ENCODE peak calls at places on chromosomes 7 and 10, in eight cellular contexts. J is transverse colon, P is H1, T is prostate gland, X is endothelial cell of umbilical vein, D is upper lobe of left lung, W is stomach, V is HCT116. S is an unnamed sample.
A peak's percentile ranks its signal among the peaks of the same experiment; 100 is the strongest.

GRCh38 chr7:137025469-137026175 is 157.2 kb downstream of the CHRM2 start:
- DNase-seq in P (no peak), D (no peak), T (no peak), W (no peak), J (no peak), X (no peak), V (no peak), S (no peak)

GRCh38 chr10:73875139-73875475 is 752 bp upstream of the CAMK2G start:
- DNase-seq in V (no peak), D (no peak), W (no peak), X (no peak), J (no peak), T (no peak), P (no peak), S (no peak)

GRCh38 chr7:92025260-92025659 is 84.6 kb downstream of the AKAP9 start:
- DNase-seq in T (no peak), V (no peak), D (no peak), J (no peak), X (peak; percentile 8), W (no peak), P (no peak), S (no peak)

GRCh38 chr10:6957851-6958250 is 377.8 kb upstream of the PRKCQ start:
- DNase-seq in D (no peak), T (no peak), V (no peak), J (no peak), W (no peak), P (no peak), X (no peak), S (no peak)

GRCh38 chr10:75987610-75988009 is 556.2 kb downstream of the LRMDA start:
- DNase-seq in D (no peak), W (no peak), X (no peak), P (no peak), T (no peak), V (no peak), J (no peak), S (no peak)

GRCh38 chr7:32785365-32785764 is 106.2 kb downstream of the KBTBD2 start:
- DNase-seq in X (peak; percentile 11), D (no peak), T (no peak), W (no peak), V (no peak), J (no peak), P (peak; percentile 45), S (peak; percentile 68)

GRCh38 chr10:86347856-86348255 is 18.7 kb downstream of the GRID1 start:
- DNase-seq in V (no peak), J (no peak), T (no peak), D (no peak), X (no peak), W (no peak), P (no peak), S (no peak)

GRCh38 chr7:131012477-131013031 is 278.5 kb upstream of the KLF14 start:
- DNase-seq in P (no peak), J (no peak), T (no peak), D (no peak), V (no peak), W (no peak), X (no peak), S (no peak)

GRCh38 chr7:139523199-139523941 is at the start of gene CLEC2L:
- DNase-seq in X (no peak), T (no peak), D (peak; percentile 84), J (no peak), P (peak; percentile 61), W (no peak), V (no peak), S (no peak)

GRCh38 chr10:100245484-100246220 is 16.3 kb upstream of the CHUK start:
- DNase-seq in W (no peak), P (no peak), V (no peak), T (no peak), J (no peak), X (no peak), D (no peak), S (no peak)

GRCh38 chr7:73865738-73866445 is 4.9 kb downstream of the TMEM270 start:
- DNase-seq in V (no peak), J (peak; percentile 37), X (peak; percentile 62), W (peak; percentile 41), T (peak; percentile 24), D (no peak), P (peak; percentile 58), S (no peak)

GRCh38 chr7:120836556-120837125 is 21.3 kb downstream of the TSPAN12 start:
- DNase-seq in W (no peak), J (no peak), P (no peak), X (no peak), T (no peak), V (no peak), D (no peak), S (no peak)

GRCh38 chr7:120834726-120835125 is 23.2 kb downstream of the TSPAN12 start:
- DNase-seq in W (no peak), X (no peak), J (no peak), V (no peak), T (no peak), P (no peak), D (no peak), S (no peak)

GRCh38 chr7:120837599-120837998 is 20.3 kb downstream of the TSPAN12 start:
- DNase-seq in D (no peak), T (no peak), P (no peak), J (no peak), V (no peak), W (no peak), X (no peak), S (no peak)

GRCh38 chr7:120841608-120842007 is 16.3 kb downstream of the TSPAN12 start:
- DNase-seq in J (no peak), V (no peak), X (no peak), T (no peak), D (no peak), W (no peak), P (no peak), S (no peak)

DNA sequence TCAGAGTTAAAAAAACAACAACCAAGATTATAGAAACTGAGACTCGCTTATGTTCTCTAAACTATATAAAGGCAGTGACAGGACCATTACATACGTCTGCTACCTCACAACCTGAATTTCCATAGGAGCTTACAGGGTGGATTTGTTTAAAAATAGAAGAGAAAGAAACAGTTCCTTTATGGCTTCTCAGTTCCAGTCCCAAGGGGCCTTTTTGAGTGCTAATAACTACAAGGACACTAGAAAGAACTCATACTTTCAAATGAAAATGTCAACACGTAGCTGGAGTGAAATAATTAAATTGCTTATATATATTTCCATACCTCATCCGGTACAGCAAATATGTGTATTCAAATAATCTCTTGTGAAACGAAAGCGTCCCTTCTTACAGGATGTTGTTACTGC is 19.7 kb downstream of the TSPAN12 start:
- DNase-seq in W (no peak), J (no peak), P (no peak), V (no peak), D (no peak), X (peak; percentile 51), T (no peak), S (no peak)
- H3K27ac ChIP-seq in W (no peak overlapping the region), J (no peak overlapping the region), P (no peak overlapping the region), V (no peak overlapping the region), D (peak overlapping the region; percentile 28), X (peak overlapping the region; percentile 46), T (no peak overlapping the region), S (no peak overlapping the region)

GRCh38 chr7:129827467-129827990 is 125.2 kb downstream of the UBE2H start:
- DNase-seq in W (no peak), J (no peak), T (no peak), P (no peak), X (no peak), D (no peak), V (no peak), S (no peak)

GRCh38 chr7:129825005-129825553 is 127.7 kb downstream of the UBE2H start:
- DNase-seq in X (no peak), P (peak; percentile 91), T (peak; percentile 60), V (peak; percentile 91), J (peak; percentile 57), W (no peak), D (peak; percentile 90), S (no peak)

GRCh38 chr7:129824291-129825004 is 128.3 kb downstream of the UBE2H start:
- DNase-seq in W (no peak), X (no peak), J (no peak), T (no peak), P (no peak), D (peak; percentile 75), V (no peak), S (no peak)

GRCh38 chr7:129828078-129828762 is 124.5 kb downstream of the UBE2H start:
- DNase-seq in V (no peak), D (no peak), P (no peak), X (no peak), J (no peak), W (no peak), T (no peak), S (no peak)

GRCh38 chr7:129825554-129826267 is 127.0 kb downstream of the UBE2H start:
- DNase-seq in V (peak; percentile 62), P (peak; percentile 99), W (peak; percentile 91), D (peak; percentile 99), X (peak; percentile 73), T (peak; percentile 85), J (peak; percentile 92), S (peak; percentile 95)
- TF ChIP-seq POLR2AphosphoS5 in V (peak; percentile 53), P (peak; percentile 16), W (no peak), D (no peak), X (no peak), T (no peak), J (no peak), S (peak; percentile 63)

GRCh38 chr7:99616359-99617186 is at the start of gene ZSCAN25:
- DNase-seq in T (peak; percentile 76), V (peak; percentile 91), D (peak; percentile 91), X (peak; percentile 94), P (peak; percentile 94), J (peak; percentile 93), W (peak; percentile 87), S (peak; percentile 97)
- TF ChIP-seq POLR2A in T (no peak), V (peak; percentile 77), D (no peak), X (peak; percentile 86), P (peak; percentile 75), J (peak; percentile 79), W (no peak), S (no peak)

GRCh38 chr10:109895095-109895818 is 28.1 kb downstream of the XPNPEP1 start:
- DNase-seq in P (no peak), X (no peak), J (no peak), V (no peak), W (peak; percentile 36), D (no peak), T (no peak), S (peak; percentile 92)

GRCh38 chr10:109899578-109900355 is 23.5 kb downstream of the XPNPEP1 start:
- DNase-seq in X (peak; percentile 80), J (no peak), D (no peak), P (no peak), V (no peak), W (no peak), T (peak; percentile 53), S (peak; percentile 91)

GRCh38 chr10:109895848-109896247 is 27.5 kb downstream of the XPNPEP1 start:
- DNase-seq in J (no peak), T (no peak), D (no peak), W (no peak), V (no peak), X (no peak), P (no peak), S (peak; percentile 77)

GRCh38 chr10:109898666-109899577 is 24.4 kb downstream of the XPNPEP1 start:
- DNase-seq in P (no peak), V (no peak), D (no peak), J (no peak), X (peak; percentile 70), T (no peak), W (no peak), S (peak; percentile 84)

DNA sequence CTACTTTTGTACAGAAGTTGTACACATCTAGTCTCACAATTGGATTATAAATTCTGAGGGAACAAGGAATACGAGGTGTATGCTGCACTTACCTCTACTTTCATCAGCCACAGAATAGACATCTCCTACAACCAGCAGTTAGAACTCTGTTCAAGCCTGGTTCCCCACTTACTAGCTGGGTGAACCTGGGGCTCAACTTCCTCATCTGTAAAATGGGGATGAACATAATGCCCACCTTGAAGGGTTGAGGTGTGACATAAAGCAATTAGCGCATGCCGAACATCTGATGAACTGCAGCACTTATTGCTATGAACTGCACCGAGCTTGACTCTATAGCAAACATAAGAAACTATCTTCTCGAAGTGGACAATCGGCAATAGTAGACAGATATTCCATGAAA is 25.3 kb downstream of the XPNPEP1 start:
- DNase-seq in D (no peak), T (no peak), P (no peak), J (no peak), V (no peak), X (no peak), W (no peak), S (no peak)
- H3K27ac ChIP-seq in D (no peak overlapping the region), T (no peak overlapping the region), P (no peak overlapping the region), J (no peak overlapping the region), V (no peak overlapping the region), X (no peak overlapping the region), W (no peak overlapping the region), S (peak overlapping the region; percentile 39)